ENCODE peak calls at places on chromosomes 4 and X, in ten cellular contexts. W, U, T, O, V, F, J, I, C and R are unnamed samples.

GRCh38 chrX:46184749-46185148 is 360.5 kb downstream of the ZNF674 start:
- DNase-seq in W (no peak), U (no peak), T (no peak), O (no peak), V (no peak), F (no peak), J (no peak), I (no peak), C (no peak), R (no peak)

GRCh38 chrX:21700289-21700688 is 42.2 kb upstream of the KLHL34 start:
- DNase-seq in W (no peak), U (no peak), T (no peak), O (no peak), V (no peak), F (peak; percentile 18), J (no peak), I (no peak), C (no peak), R (no peak)

GRCh38 chr4:137363496-137363895 is 168.8 kb downstream of the PCDH18 start:
- DNase-seq in W (no peak), U (no peak), T (no peak), O (no peak), V (no peak), F (no peak), J (no peak), I (no peak), C (no peak), R (no peak)

GRCh38 chr4:53702334-53703266 is 111.3 kb upstream of the LNX1 start:
- DNase-seq in W (peak; percentile 70), U (no peak), T (peak; percentile 84), O (peak; percentile 16), V (peak; percentile 89), F (no peak), J (peak; percentile 77), I (peak; percentile 82), C (peak; percentile 61), R (peak; percentile 83)

GRCh38 chrX:30593435-30594200 is 16.1 kb upstream of the TASL start:
- DNase-seq in W (no peak), U (peak; percentile 1), T (no peak), O (no peak), V (no peak), F (no peak), J (no peak), I (no peak), C (no peak), R (no peak)

GRCh38 chr4:68002906-68003305 is 39.6 kb upstream of the TMPRSS11A start:
- DNase-seq in W (no peak), U (no peak), T (no peak), O (no peak), V (no peak), F (no peak), J (no peak), I (no peak), C (no peak), R (no peak)

GRCh38 chr4:159367421-159368105 is 264.7 kb downstream of the RAPGEF2 start:
- DNase-seq in W (no peak), U (no peak), T (no peak), O (no peak), V (no peak), F (no peak), J (no peak), I (no peak), C (no peak), R (no peak)

GRCh38 chrX:134721766-134722532 is 63.7 kb upstream of the PLAC1 start:
- DNase-seq in W (no peak), U (no peak), T (no peak), O (no peak), V (no peak), F (no peak), J (no peak), I (no peak), C (no peak), R (no peak)

DNA sequence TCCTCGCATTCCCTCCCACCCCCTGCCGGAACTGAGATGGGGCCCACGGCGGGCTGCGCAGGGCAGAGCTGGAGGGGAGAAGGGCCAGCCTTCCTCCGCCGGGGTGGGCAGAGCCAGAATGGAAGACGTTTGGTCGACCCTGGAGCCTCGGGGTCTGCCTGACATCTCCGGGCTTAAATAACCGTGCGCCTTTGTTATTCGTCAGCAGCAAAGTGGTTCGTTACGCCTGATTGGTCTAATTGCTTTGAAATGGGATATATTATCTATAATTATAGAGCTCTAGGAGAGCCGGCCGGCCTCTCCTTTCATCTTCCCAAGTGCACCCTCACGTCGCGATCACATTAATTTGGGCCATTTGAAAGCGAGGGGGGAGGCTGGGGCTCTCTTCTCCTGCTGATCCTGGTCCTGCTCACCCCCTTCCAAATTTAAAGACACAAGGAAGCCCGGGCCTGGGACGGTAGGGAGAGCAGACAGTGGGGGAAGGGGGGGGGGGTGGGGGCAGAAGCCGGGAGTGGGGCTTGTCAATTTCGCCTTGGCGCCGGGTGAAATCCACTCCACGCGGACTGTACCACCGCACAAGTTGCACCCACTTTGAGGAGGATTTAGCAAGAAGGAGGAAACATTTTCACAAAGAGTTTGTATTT is 4.7 kb upstream of the MSX1 start:
- DNase-seq in W (no peak), U (no peak), T (peak; percentile 46), O (no peak), V (no peak), F (no peak), J (no peak), I (no peak), C (no peak), R (no peak)
- H3K27me3 ChIP-seq in W (peaks cover 3% of the 10 kb centered on the region), U (peaks cover 12% of the 10 kb centered on the region), T (peaks cover 53% of the 10 kb centered on the region), O (peaks cover 90% of the 10 kb centered on the region), V (peaks cover 99% of the 10 kb centered on the region), F (peaks cover 33% of the 10 kb centered on the region), J (peaks cover 45% of the 10 kb centered on the region), I (peaks cover 91% of the 10 kb centered on the region), C (peaks cover 69% of the 10 kb centered on the region), R (peaks cover 82% of the 10 kb centered on the region)

GRCh38 chrX:119997570-119997969 is 54.0 kb upstream of the NKAP start:
- DNase-seq in W (no peak), U (no peak), T (no peak), O (no peak), V (no peak), F (no peak), J (no peak), I (no peak), C (no peak), R (no peak)
- H3K27me3 ChIP-seq in W (no peaks in the 10 kb centered on the region), U (peaks cover 20% of the 10 kb centered on the region), T (peaks cover 84% of the 10 kb centered on the region), O (peaks cover 100% of the 10 kb centered on the region), V (peaks cover 98% of the 10 kb centered on the region), F (peaks cover 15% of the 10 kb centered on the region), J (peaks cover 43% of the 10 kb centered on the region), I (peaks cover 65% of the 10 kb centered on the region), C (peaks cover 86% of the 10 kb centered on the region), R (peaks cover 43% of the 10 kb centered on the region)

GRCh38 chr4:5927747-5928146 is 34.9 kb upstream of the CRMP1 start:
- DNase-seq in W (no peak), U (no peak), T (no peak), O (no peak), V (no peak), F (no peak), J (no peak), I (no peak), C (no peak), R (no peak)

GRCh38 chr4:5924466-5925125 is 31.7 kb upstream of the CRMP1 start:
- DNase-seq in W (no peak), U (no peak), T (no peak), O (no peak), V (no peak), F (no peak), J (no peak), I (no peak), C (no peak), R (no peak)

GRCh38 chr4:5927116-5927515 is 34.2 kb upstream of the CRMP1 start:
- DNase-seq in W (no peak), U (no peak), T (no peak), O (no peak), V (no peak), F (no peak), J (no peak), I (no peak), C (no peak), R (no peak)

GRCh38 chr4:5926601-5927000 is 33.7 kb upstream of the CRMP1 start:
- DNase-seq in W (no peak), U (no peak), T (no peak), O (no peak), V (no peak), F (no peak), J (no peak), I (no peak), C (no peak), R (no peak)

DNA sequence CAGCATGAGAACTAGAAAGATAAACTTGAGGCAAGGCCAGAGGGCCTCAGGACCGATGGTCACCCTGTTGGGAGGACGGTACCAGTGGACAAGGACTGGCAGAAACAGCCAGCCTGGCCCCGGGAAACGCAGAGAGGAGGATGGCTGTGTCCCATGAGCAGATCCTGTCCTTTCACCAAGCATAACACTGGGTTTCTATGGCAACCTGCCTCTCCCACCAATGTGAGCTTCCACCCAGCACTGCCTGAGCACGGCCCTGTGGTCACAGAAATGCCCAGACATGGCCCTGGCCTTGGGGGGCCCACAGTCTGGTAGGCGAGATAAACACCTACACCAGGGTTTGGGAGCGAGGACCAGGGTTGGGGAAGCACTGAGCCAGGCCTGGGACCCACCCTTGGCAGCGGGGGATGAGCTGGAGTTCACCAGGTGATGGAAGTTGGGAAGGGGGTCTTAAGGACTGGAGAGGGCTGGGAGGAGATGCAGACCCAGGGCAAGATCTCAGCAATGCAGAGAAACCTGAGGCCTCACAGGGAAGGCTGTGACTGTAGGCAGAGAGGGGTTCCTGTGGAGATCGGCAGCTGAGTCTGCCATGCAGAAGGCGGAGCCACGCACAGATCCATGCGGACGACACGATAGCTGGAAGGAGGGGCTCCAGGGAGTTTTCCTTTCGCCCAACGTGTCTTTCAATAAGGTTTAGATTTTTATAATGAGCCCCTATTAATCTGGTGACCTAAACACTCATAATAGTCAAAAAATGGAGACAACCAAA is 32.7 kb upstream of the CRMP1 start:
- DNase-seq in W (no peak), U (no peak), T (no peak), O (no peak), V (no peak), F (no peak), J (no peak), I (no peak), C (no peak), R (no peak)
- H3K27me3 ChIP-seq in W (no peaks in the 10 kb centered on the region), U (no peaks in the 10 kb centered on the region), T (no peaks in the 10 kb centered on the region), O (no peaks in the 10 kb centered on the region), V (peaks cover 96% of the 10 kb centered on the region), F (no peaks in the 10 kb centered on the region), J (peaks cover 14% of the 10 kb centered on the region), I (peaks cover 23% of the 10 kb centered on the region), C (peaks cover 45% of the 10 kb centered on the region), R (no peaks in the 10 kb centered on the region)

GRCh38 chrX:103726477-103726876 is 15.8 kb downstream of the TMEM31 start:
- DNase-seq in W (no peak), U (no peak), T (no peak), O (no peak), V (no peak), F (no peak), J (no peak), I (no peak), C (no peak), R (no peak)

GRCh38 chrX:103727115-103727514 is 16.4 kb downstream of the TMEM31 start:
- DNase-seq in W (no peak), U (no peak), T (no peak), O (no peak), V (no peak), F (no peak), J (no peak), I (no peak), C (no peak), R (no peak)

GRCh38 chrX:103730746-103731508 is 20.2 kb downstream of the TMEM31 start:
- DNase-seq in W (peak; percentile 13), U (no peak), T (no peak), O (no peak), V (peak; percentile 15), F (no peak), J (peak; percentile 86), I (no peak), C (no peak), R (no peak)

GRCh38 chrX:103730147-103730546 is 19.4 kb downstream of the TMEM31 start:
- DNase-seq in W (no peak), U (no peak), T (no peak), O (no peak), V (no peak), F (no peak), J (no peak), I (no peak), C (no peak), R (no peak)

DNA sequence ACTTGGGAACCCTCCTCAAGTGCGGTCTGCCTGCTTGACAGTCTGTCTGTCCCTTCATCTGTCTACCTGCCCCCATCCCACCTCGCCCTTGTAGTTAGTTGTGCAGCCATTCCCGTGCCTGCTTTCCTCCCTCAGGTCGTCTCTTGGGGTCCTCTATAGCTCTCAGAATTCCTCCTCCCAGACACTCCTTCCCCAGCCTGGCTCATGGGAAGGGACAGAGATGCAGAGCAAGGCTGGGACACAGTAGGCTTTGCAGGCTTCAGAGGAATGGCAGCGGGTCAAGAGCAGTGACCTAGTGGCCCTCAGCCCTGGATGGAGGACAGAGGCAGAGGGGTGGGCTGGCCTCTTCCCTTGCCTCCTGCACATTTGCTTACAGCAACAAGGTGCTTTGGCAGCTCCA is 18.3 kb downstream of the TMEM31 start:
- DNase-seq in W (no peak), U (no peak), T (no peak), O (no peak), V (no peak), F (no peak), J (no peak), I (no peak), C (no peak), R (no peak)
- H3K27me3 ChIP-seq in W (no peaks in the 10 kb centered on the region), U (peaks cover 2% of the 10 kb centered on the region), T (no peaks in the 10 kb centered on the region), O (no peaks in the 10 kb centered on the region), V (no peaks in the 10 kb centered on the region), F (peaks cover 28% of the 10 kb centered on the region), J (peaks cover 11% of the 10 kb centered on the region), I (no peaks in the 10 kb centered on the region), C (peaks cover 80% of the 10 kb centered on the region), R (no peaks in the 10 kb centered on the region)